ENCODE peak calls at places on chromosomes 16 and 17, in four cellular contexts. D is HCT116, S is HepG2, T is A549. M is an unnamed sample.

GRCh38 chr16:391885-392335 is 5.1 kb upstream of the NME4 start:
- DNase-seq in D (no peak), T (peak; percentile 76), S (peak; percentile 60), M (no peak)

GRCh38 chr17:49031965-49032928 is 35.1 kb downstream of the IGF2BP1 start:
- DNase-seq in D (peak; percentile 82), S (peak; percentile 86), T (peak; percentile 96), M (peak; percentile 64)

GRCh38 chr16:70664325-70665112 is 18.2 kb downstream of the IL34 start:
- DNase-seq in D (no peak), T (no peak), S (no peak), M (no peak)

GRCh38 chr17:11645426-11645825 is 47.2 kb downstream of the DNAH9 start:
- DNase-seq in D (no peak), S (no peak), T (no peak), M (no peak)

GRCh38 chr17:33200587-33200986 is 92.5 kb downstream of the ASIC2 start:
- DNase-seq in T (peak; percentile 35), D (no peak), S (no peak), M (no peak)

GRCh38 chr16:19831678-19832077 is 53.0 kb downstream of the GPRC5B start:
- DNase-seq in D (no peak), T (no peak), S (no peak), M (peak; percentile 42)

GRCh38 chr16:84483882-84484565 is 20.4 kb downstream of the MEAK7 start:
- DNase-seq in S (no peak), T (no peak), D (no peak), M (no peak)

GRCh38 chr16:14289692-14290340 is 218.7 kb downstream of the MRTFB start:
- DNase-seq in S (peak; percentile 66), D (peak; percentile 64), T (peak; percentile 60), M (no peak)

GRCh38 chr17:77200711-77201110 is 59.9 kb downstream of the SEC14L1 start:
- DNase-seq in T (no peak), S (no peak), D (no peak), M (no peak)

GRCh38 chr17:78747479-78747878 is 34.6 kb downstream of the CYTH1 start:
- DNase-seq in S (no peak), D (no peak), T (no peak), M (no peak)

GRCh38 chr17:78746263-78746948 is 35.7 kb downstream of the CYTH1 start:
- DNase-seq in T (no peak), S (peak; percentile 42), D (no peak), M (no peak)

GRCh38 chr17:78746949-78747269 is 35.2 kb downstream of the CYTH1 start:
- DNase-seq in T (no peak), D (no peak), S (no peak), M (no peak)

GRCh38 chr17:78748048-78748729 is 33.9 kb downstream of the CYTH1 start:
- DNase-seq in S (peak; percentile 90), T (no peak), D (no peak), M (no peak)

GRCh38 chr17:78748730-78749317 is 33.2 kb downstream of the CYTH1 start:
- DNase-seq in T (no peak), S (peak; percentile 83), D (no peak), M (no peak)
- TF ChIP-seq REST in T (no peak), S (peak; percentile 19), D (no peak), M (no peak)

GRCh38 chr17:43216762-43217613 is 5.3 kb downstream of the TMEM106A start:
- DNase-seq in T (no peak), D (no peak), S (peak; percentile 99), M (no peak)
- TF ChIP-seq REST in T (no peak), D (no peak), S (peak; percentile 63), M (no peak)

GRCh38 chr16:8859913-8860881 is 8.6 kb downstream of the CARHSP1 start:
- DNase-seq in S (peak; percentile 96), D (no peak), T (no peak), M (no peak)
- TF ChIP-seq REST in S (peak; percentile 61), D (no peak), T (no peak), M (no peak)

GRCh38 chr16:66936462-66936861 is 1.1 kb downstream of the CES2 start:
- DNase-seq in D (no peak), S (no peak), T (no peak), M (no peak)
- TF ChIP-seq REST in D (no peak), S (no peak), T (no peak), M (no peak)

M was measured in Panc1.